ENCODE peak calls at places on chromosome 22, in five cellular contexts. P is CD8-positive, alpha-beta memory T cell; A is mesenchymal stem cell; N is heart right ventricle; S is HAP-1. W is an unnamed sample. For H3K36me3, the result is how much of the 10 kb centered on the place peaks cover.

GRCh38 chr22:44765571-44766285 is 13.4 kb downstream of the ARHGAP8 start:
- DNase-seq in P (no peak), A (no peak), N (no peak), S (no peak), W (no peak)

GRCh38 chr22:33864723-33865130 is 55.5 kb downstream of the LARGE1 start:
- DNase-seq in P (no peak), A (peak), N (peak), S (no peak), W (no peak)

GRCh38 chr22:29351891-29352290 is 36.4 kb upstream of the RASL10A start:
- DNase-seq in P (no peak), A (no peak), N (no peak), S (no peak), W (no peak)

GRCh38 chr22:49934144-49934890 is 15.9 kb downstream of the CRELD2 start:
- DNase-seq in P (peak), A (peak), N (peak), S (no peak), W (no peak)

GRCh38 chr22:28395920-28396447 is 283.7 kb downstream of the TTC28 start:
- DNase-seq in P (no peak), A (peak), N (no peak), S (no peak), W (no peak)

GRCh38 chr22:35066768-35067167 is 810 bp downstream of the ISX start:
- DNase-seq in P (no peak), A (no peak), N (no peak), S (no peak), W (no peak)

GRCh38 chr22:33952776-33953175 is 32.5 kb upstream of the LARGE1 start:
- DNase-seq in P (no peak), A (no peak), N (no peak), S (no peak), W (no peak)

GRCh38 chr22:50733521-50734342 is 4.3 kb upstream of the ACR start:
- DNase-seq in P (no peak), A (peak), N (peak), S (peak), W (no peak)

GRCh38 chr22:24474221-24474620 is 20.9 kb upstream of the UPB1 start:
- DNase-seq in P (no peak), A (peak), N (no peak), S (no peak), W (peak)

GRCh38 chr22:28826921-28827320 is 26.6 kb upstream of the XBP1 start:
- DNase-seq in P (no peak), A (no peak), N (no peak), S (no peak), W (no peak)

GRCh38 chr22:42673898-42674390 is 24.8 kb upstream of the CYB5R3 start:
- DNase-seq in P (no peak), A (no peak), N (no peak), S (no peak), W (no peak)

GRCh38 chr22:23066200-23067022 is 3.9 kb upstream of the GNAZ start:
- DNase-seq in P (no peak), A (no peak), N (peak), S (peak), W (no peak)

GRCh38 chr22:28424427-28425080 is 255.1 kb downstream of the TTC28 start:
- DNase-seq in P (no peak), A (peak), N (no peak), S (peak), W (no peak)

GRCh38 chr22:50487290-50488005 is 789 bp downstream of the MIOX start:
- DNase-seq in P (no peak), A (no peak), N (no peak), S (no peak), W (no peak)

GRCh38 chr22:48748113-48748859 is 1079.4 kb downstream of the BRD1 start:
- DNase-seq in P (no peak), A (no peak), N (no peak), S (no peak), W (no peak)

GRCh38 chr22:27317156-27317555 is 484.4 kb downstream of the MN1 start:
- DNase-seq in P (no peak), A (peak), N (no peak), S (peak), W (peak)

GRCh38 chr22:31692186-31692886 is 30.3 kb upstream of the PISD start:
- DNase-seq in P (peak), A (peak), N (no peak), S (no peak), W (no peak)

GRCh38 chr22:44382461-44383038 is 69.8 kb upstream of the SHISAL1 start:
- DNase-seq in P (no peak), A (no peak), N (no peak), S (no peak), W (no peak)

GRCh38 chr22:45102896-45103420 is 60.8 kb upstream of the NUP50 start:
- DNase-seq in P (no peak), A (no peak), N (no peak), S (no peak), W (no peak)

GRCh38 chr22:27433585-27434190 is 367.9 kb downstream of the MN1 start:
- DNase-seq in P (no peak), A (no peak), N (no peak), S (peak), W (no peak)

GRCh38 chr22:42920101-42920820 is 63.2 kb upstream of the ARFGAP3 start:
- DNase-seq in P (no peak), A (peak), N (no peak), S (no peak), W (no peak)

GRCh38 chr22:29994941-29995340 is 85.3 kb upstream of the HORMAD2 start:
- DNase-seq in P (no peak), A (peak), N (no peak), S (no peak), W (no peak)

GRCh38 chr22:24471570-24471969 is 23.6 kb upstream of the UPB1 start:
- DNase-seq in P (no peak), A (no peak), N (peak), S (no peak), W (no peak)

GRCh38 chr22:22348127-22348814 is 103.7 kb downstream of the VPREB1 start:
- DNase-seq in P (no peak), A (peak), N (no peak), S (peak), W (peak)

GRCh38 chr22:27105142-27106025 is 448.0 kb downstream of the MIAT start:
- DNase-seq in P (no peak), A (peak), N (peak), S (no peak), W (no peak)

GRCh38 chr22:42425337-42425988 is 6.7 kb downstream of the NFAM1 start:
- DNase-seq in P (no peak), A (no peak), N (no peak), S (no peak), W (no peak)

GRCh38 chr22:30005213-30005857 is 74.9 kb upstream of the HORMAD2 start:
- DNase-seq in P (peak), A (peak), N (peak), S (peak), W (peak)

GRCh38 chr22:40044870-40045834 is 50.4 kb downstream of the FAM83F start:
- DNase-seq in P (peak), A (peak), N (peak), S (peak), W (no peak)

GRCh38 chr22:40855960-40856512 is 403 bp downstream of the ST13 start:
- DNase-seq in P (peak), A (no peak), N (peak), S (peak), W (peak)

GRCh38 chr22:50101870-50102565 is 12.2 kb downstream of the MOV10L1 start:
- DNase-seq in P (no peak), A (no peak), N (no peak), S (no peak), W (no peak)

GRCh38 chr22:49334589-49334873 is 493.1 kb downstream of the BRD1 start:
- DNase-seq in P (no peak), A (no peak), N (no peak), S (no peak), W (no peak)

GRCh38 chr22:42780070-42780540 is 59.4 kb upstream of the A4GALT start:
- DNase-seq in P (peak), A (peak), N (peak), S (peak), W (peak)

GRCh38 chr22:27019827-27020226 is 362.4 kb downstream of the MIAT start:
- DNase-seq in P (no peak), A (no peak), N (no peak), S (no peak), W (no peak)

GRCh38 chr22:39292002-39292401 is 27.4 kb downstream of the RPL3 start:
- DNase-seq in P (no peak), A (no peak), N (no peak), S (no peak), W (peak)

GRCh38 chr22:24426859-24427499 is 420 bp upstream of the ADORA2A start:
- DNase-seq in P (peak), A (no peak), N (no peak), S (no peak), W (no peak)

GRCh38 chr22:23240639-23241389 is 60.5 kb downstream of the BCR start:
- DNase-seq in P (no peak), A (no peak), N (no peak), S (peak), W (peak)

GRCh38 chr22:39661842-39662676 is 91.5 kb downstream of the CACNA1I start:
- DNase-seq in P (peak), A (no peak), N (no peak), S (peak), W (peak)

GRCh38 chr22:20106205-20106848 is 9.6 kb upstream of the RANBP1 start:
- DNase-seq in P (no peak), A (no peak), N (no peak), S (no peak), W (no peak)

GRCh38 chr22:20099099-20099711 is 16.7 kb upstream of the RANBP1 start:
- DNase-seq in P (no peak), A (no peak), N (no peak), S (no peak), W (no peak)

GRCh38 chr22:20102203-20102780 is 13.6 kb upstream of the RANBP1 start:
- DNase-seq in P (no peak), A (no peak), N (no peak), S (no peak), W (no peak)

GRCh38 chr22:20105456-20106204 is 10.3 kb upstream of the RANBP1 start:
- DNase-seq in P (no peak), A (no peak), N (no peak), S (no peak), W (no peak)

GRCh38 chr22:20101638-20102037 is 14.3 kb upstream of the RANBP1 start:
- DNase-seq in P (no peak), A (no peak), N (no peak), S (no peak), W (no peak)
- H3K36me3 ChIP-seq in P (under half), A (half or more), N (under half), S (half or more), W (half or more)

GRCh38 chr22:37749831-37750595 is 53.2 kb downstream of the TRIOBP start:
- DNase-seq in P (no peak), A (peak), N (no peak), S (no peak), W (no peak)

GRCh38 chr22:37750596-37751162 is 53.8 kb downstream of the TRIOBP start:
- DNase-seq in P (no peak), A (no peak), N (no peak), S (no peak), W (no peak)

GRCh38 chr22:37748659-37749058 is 51.8 kb downstream of the TRIOBP start:
- DNase-seq in P (no peak), A (no peak), N (no peak), S (no peak), W (no peak)

GRCh38 chr22:37747715-37748100 is 50.9 kb downstream of the TRIOBP start:
- DNase-seq in P (no peak), A (no peak), N (no peak), S (no peak), W (no peak)

DNA sequence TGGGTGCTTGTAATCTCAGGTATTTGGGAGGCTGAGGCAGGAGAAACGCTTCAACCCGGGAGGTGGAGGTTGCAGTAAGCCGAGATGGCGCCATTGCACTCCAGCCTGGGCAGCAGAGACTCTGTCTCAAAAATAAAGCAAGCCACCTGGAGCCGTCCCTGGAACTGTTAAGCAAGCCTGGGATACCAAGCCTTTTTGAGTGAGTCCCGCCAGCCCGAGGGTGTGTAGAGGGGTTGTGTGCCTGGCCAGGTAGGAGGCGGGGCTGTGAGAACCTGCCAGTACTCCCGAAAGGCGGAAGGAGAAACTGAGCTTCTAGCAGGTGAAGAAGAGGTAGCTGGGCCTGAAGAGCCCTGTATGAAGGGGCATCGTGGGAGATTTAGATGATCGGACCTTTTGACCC is 52.4 kb downstream of the TRIOBP start:
- DNase-seq in P (no peak), A (no peak), N (no peak), S (no peak), W (no peak)
- H3K36me3 ChIP-seq in P (under half), A (under half), N (under half), S (under half), W (under half)

GRCh38 chr22:46976130-46976529 is 213.7 kb downstream of the TBC1D22A start:
- DNase-seq in P (no peak), A (no peak), N (no peak), S (no peak), W (no peak)
- H3K36me3 ChIP-seq in P (under half), A (under half), N (under half), S (under half), W (under half)

GRCh38 chr22:37218771-37219411 is 6.6 kb upstream of the SSTR3 start:
- DNase-seq in P (peak), A (no peak), N (no peak), S (no peak), W (no peak)

GRCh38 chr22:37221424-37222336 is 9.4 kb upstream of the SSTR3 start:
- DNase-seq in P (no peak), A (no peak), N (no peak), S (no peak), W (no peak)

GRCh38 chr22:37218399-37218770 is 6.1 kb upstream of the SSTR3 start:
- DNase-seq in P (no peak), A (no peak), N (no peak), S (no peak), W (no peak)

GRCh38 chr22:37220543-37220968 is 8.3 kb upstream of the SSTR3 start:
- DNase-seq in P (no peak), A (no peak), N (no peak), S (no peak), W (no peak)

DNA sequence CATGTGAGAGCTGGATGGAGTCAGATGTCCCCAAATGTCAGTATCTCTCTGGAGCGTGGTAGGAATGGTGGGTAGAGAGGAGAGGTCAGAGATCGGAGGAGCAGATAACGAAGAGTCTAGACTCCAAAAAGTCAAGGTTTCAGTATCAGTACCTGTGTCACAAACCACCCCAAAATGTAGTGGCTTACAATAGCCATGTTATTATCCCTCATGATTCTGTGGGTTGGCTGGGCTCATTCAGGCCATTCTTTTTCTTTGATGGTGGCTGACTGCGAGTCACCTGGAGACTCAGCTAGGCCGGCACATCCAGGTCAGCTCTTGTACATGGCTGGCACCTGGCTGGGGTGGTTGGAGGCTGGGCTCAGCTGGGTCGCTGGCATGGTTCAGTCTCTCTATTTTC is 7.3 kb upstream of the SSTR3 start:
- DNase-seq in P (peak), A (no peak), N (no peak), S (no peak), W (no peak)
- H3K36me3 ChIP-seq in P (under half), A (under half), N (under half), S (under half), W (under half)

DNA sequence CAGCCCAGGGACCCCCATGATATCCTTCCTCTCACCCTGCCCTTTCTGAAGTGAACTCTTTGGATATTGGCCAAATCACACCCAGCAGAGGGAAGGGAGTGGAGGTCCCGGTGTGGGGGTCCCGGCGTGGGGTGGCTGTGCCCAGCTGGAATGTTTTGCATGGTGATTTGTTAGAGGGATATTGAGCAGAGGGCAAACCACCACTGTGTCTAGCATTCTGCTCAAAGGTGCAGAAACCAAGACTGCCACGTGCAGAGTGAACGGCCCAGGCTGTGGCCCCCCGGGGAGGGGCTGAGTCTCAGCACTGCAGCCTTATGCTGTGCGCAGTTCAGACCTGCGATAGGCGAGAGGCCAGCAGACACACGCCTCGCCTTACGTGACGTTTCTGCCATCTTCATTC is 7.9 kb upstream of the BID start:
- DNase-seq in P (no peak), A (no peak), N (no peak), S (no peak), W (no peak)
- H3K36me3 ChIP-seq in P (under half), A (under half), N (under half), S (under half), W (under half)

GRCh38 chr22:25800766-25801165 is 58.8 kb downstream of the MYO18B start:
- DNase-seq in P (no peak), A (no peak), N (no peak), S (no peak), W (no peak)
- H3K36me3 ChIP-seq in P (under half), A (under half), N (under half), S (under half), W (under half)

GRCh38 chr22:19082793-19083192 is 39.4 kb downstream of the DGCR2 start:
- DNase-seq in P (no peak), A (no peak), N (no peak), S (no peak), W (no peak)
- H3K36me3 ChIP-seq in P (under half), A (under half), N (under half), S (under half), W (under half)